ENCODE peak calls at places on chromosomes 13 and 19, in four cellular contexts. O is Peyer's patch; I is CD8-positive, alpha-beta T cell; M is right atrium auricular region. C is an unnamed sample.

GRCh38 chr13:98475521-98475920 is 101.4 kb downstream of the STK24 start:
- DNase-seq in O (no peak), I (no peak), M (no peak), C (no peak)

GRCh38 chr13:114309086-114309485 is 5.2 kb upstream of the CHAMP1 start:
- DNase-seq in O (no peak), I (no peak), M (no peak), C (no peak)

GRCh38 chr13:106145997-106146864 is 389.2 kb downstream of the EFNB2 start:
- DNase-seq in O (no peak), I (no peak), M (no peak), C (no peak)

GRCh38 chr13:113041821-113042335 is 63.7 kb upstream of the F7 start:
- DNase-seq in O (no peak), I (no peak), M (no peak), C (no peak)

GRCh38 chr13:72849571-72849970 is 67.6 kb downstream of the PIBF1 start:
- DNase-seq in O (no peak), I (no peak), M (no peak), C (no peak)

GRCh38 chr13:113907637-113908617 is 44.1 kb upstream of the GAS6 start:
- DNase-seq in O (no peak), I (no peak), M (peak; percentile 44), C (no peak)

GRCh38 chr19:17863520-17864182 is 3.9 kb downstream of the RPL18A start:
- DNase-seq in O (no peak), I (no peak), M (no peak), C (no peak)

GRCh38 chr19:10551698-10552301 is 8.1 kb downstream of the ATG4D start:
- DNase-seq in O (no peak), I (no peak), M (no peak), C (no peak)

GRCh38 chr13:100520936-100521765 is 67.4 kb downstream of the GGACT start:
- DNase-seq in O (no peak), I (no peak), M (no peak), C (no peak)

GRCh38 chr13:101473458-101473857 is 21.0 kb downstream of the ITGBL1 start:
- DNase-seq in O (no peak), I (no peak), M (no peak), C (no peak)

GRCh38 chr19:13077233-13077632 is 25.4 kb downstream of the LYL1 start:
- DNase-seq in O (no peak), I (no peak), M (no peak), C (no peak)

GRCh38 chr13:75359266-75359665 is 122.7 kb downstream of the TBC1D4 start:
- DNase-seq in O (no peak), I (no peak), M (no peak), C (no peak)

GRCh38 chr19:29525901-29526729 is at the start of gene VSTM2B:
- DNase-seq in O (no peak), I (no peak), M (no peak), C (no peak)

GRCh38 chr13:113934576-113934975 is 39.3 kb downstream of the C13orf46 start:
- DNase-seq in O (no peak), I (no peak), M (no peak), C (no peak)

GRCh38 chr19:14476663-14477401 is 1.7 kb upstream of the PTGER1 start:
- DNase-seq in O (peak; percentile 31), I (peak; percentile 13), M (peak; percentile 88), C (no peak)

GRCh38 chr19:22118132-22118531 is 65.8 kb downstream of the ZNF257 start:
- DNase-seq in O (no peak), I (no peak), M (no peak), C (no peak)

GRCh38 chr19:43229315-43229714 is 23.9 kb upstream of the PSG4 start:
- DNase-seq in O (no peak), I (no peak), M (no peak), C (no peak)

GRCh38 chr13:35191883-35192282 is 249.8 kb downstream of the NBEA start:
- DNase-seq in O (no peak), I (no peak), M (no peak), C (no peak)

GRCh38 chr19:11399667-11400066 is 15.6 kb upstream of the EPOR start:
- DNase-seq in O (no peak), I (no peak), M (no peak), C (no peak)

GRCh38 chr19:14434543-14435319 is 1.6 kb downstream of the PKN1 start:
- DNase-seq in O (no peak), I (no peak), M (peak; percentile 85), C (no peak)

GRCh38 chr19:50333235-50333736 is 4.1 kb upstream of the KCNC3 start:
- DNase-seq in O (peak; percentile 92), I (peak; percentile 84), M (peak; percentile 92), C (peak; percentile 88)

GRCh38 chr19:30358319-30358718 is 13.9 kb upstream of the ZNF536 start:
- DNase-seq in O (no peak), I (no peak), M (no peak), C (no peak)

GRCh38 chr19:38862321-38863059 is 12.7 kb upstream of the HNRNPL start:
- DNase-seq in O (no peak), I (no peak), M (no peak), C (peak; percentile 96)

GRCh38 chr19:8569066-8569761 is 8.0 kb downstream of the MYO1F start:
- DNase-seq in O (peak; percentile 70), I (peak; percentile 69), M (peak; percentile 67), C (no peak)

GRCh38 chr19:664913-665443 is 2.0 kb upstream of the RNF126 start:
- DNase-seq in O (peak; percentile 67), I (peak; percentile 63), M (peak; percentile 85), C (peak; percentile 65)

GRCh38 chr13:102317593-102317992 is 84.3 kb downstream of the FGF14 start:
- DNase-seq in O (peak; percentile 17), I (no peak), M (peak; percentile 90), C (no peak)

GRCh38 chr13:95356916-95357315 is 55.7 kb upstream of the ABCC4 start:
- DNase-seq in O (no peak), I (no peak), M (no peak), C (peak; percentile 40)

GRCh38 chr13:34124912-34125311 is 307.0 kb downstream of the RFC3 start:
- DNase-seq in O (no peak), I (no peak), M (no peak), C (no peak)

GRCh38 chr13:31538067-31539042 is 201.0 kb upstream of the RXFP2 start:
- DNase-seq in O (no peak), I (no peak), M (no peak), C (no peak)

GRCh38 chr13:106348032-106348431 is 187.4 kb downstream of the EFNB2 start:
- DNase-seq in O (no peak), I (no peak), M (no peak), C (no peak)

GRCh38 chr19:7679017-7679720 is 1.5 kb upstream of the TRAPPC5 start:
- DNase-seq in O (peak; percentile 83), I (peak; percentile 55), M (no peak), C (peak; percentile 17)

GRCh38 chr13:33519561-33520479 is 234.3 kb upstream of the STARD13 start:
- DNase-seq in O (no peak), I (no peak), M (no peak), C (no peak)

GRCh38 chr19:43624933-43625332 is 5.5 kb upstream of the ZNF428 start:
- DNase-seq in O (peak; percentile 83), I (peak; percentile 68), M (no peak), C (no peak)

GRCh38 chr19:4582980-4583842 is 23.7 kb upstream of the SEMA6B start:
- DNase-seq in O (no peak), I (no peak), M (no peak), C (no peak)

DNA sequence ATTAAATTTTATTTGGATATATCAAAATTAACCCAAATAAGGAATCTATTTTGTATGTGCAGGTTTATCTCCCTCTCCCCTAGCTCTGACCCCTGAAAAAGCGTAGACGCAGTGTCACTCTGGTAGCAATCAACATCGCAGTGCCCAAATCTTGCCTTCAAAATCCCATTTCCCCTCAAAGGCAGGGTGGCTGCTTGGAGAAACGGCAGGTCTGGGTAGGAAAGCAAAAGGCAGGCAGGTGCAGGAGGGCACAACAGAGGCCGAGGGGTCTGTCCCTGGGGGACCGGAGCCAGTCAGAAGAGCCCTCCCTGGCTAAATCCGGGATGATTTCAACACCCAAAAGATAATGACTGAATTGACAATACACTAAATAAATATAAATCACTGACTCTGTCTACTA is 41.9 kb downstream of the NAXD start:
- DNase-seq in O (no peak), I (no peak), M (no peak), C (no peak)
- H3K27ac ChIP-seq in O (no peak overlapping the region), I (no peak overlapping the region), M (no peak overlapping the region), C (no peak overlapping the region)

DNA sequence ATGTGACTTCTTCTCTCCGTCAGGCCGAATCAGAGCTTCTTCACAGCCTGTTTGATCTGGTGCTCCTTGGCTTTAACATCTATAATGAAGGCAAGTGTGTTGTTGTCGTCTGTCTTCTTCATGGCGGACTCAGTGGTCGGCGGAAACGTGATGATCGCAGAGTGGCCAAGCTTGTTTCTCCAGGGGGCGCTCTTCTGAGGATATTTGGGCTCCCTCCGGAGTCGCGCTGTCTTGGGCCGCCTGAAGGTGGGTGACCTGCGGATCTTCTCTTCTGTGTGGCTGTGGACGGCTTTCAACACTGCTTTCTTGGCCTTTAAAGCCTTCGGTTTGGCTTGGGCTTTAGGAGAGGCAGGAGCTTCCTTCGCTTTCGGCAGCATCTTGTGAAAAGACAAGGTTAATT is 9.8 kb downstream of the TPRX1 start:
- DNase-seq in O (no peak), I (no peak), M (no peak), C (no peak)
- H3K27ac ChIP-seq in O (no peak overlapping the region), I (no peak overlapping the region), M (no peak overlapping the region), C (no peak overlapping the region)

DNA sequence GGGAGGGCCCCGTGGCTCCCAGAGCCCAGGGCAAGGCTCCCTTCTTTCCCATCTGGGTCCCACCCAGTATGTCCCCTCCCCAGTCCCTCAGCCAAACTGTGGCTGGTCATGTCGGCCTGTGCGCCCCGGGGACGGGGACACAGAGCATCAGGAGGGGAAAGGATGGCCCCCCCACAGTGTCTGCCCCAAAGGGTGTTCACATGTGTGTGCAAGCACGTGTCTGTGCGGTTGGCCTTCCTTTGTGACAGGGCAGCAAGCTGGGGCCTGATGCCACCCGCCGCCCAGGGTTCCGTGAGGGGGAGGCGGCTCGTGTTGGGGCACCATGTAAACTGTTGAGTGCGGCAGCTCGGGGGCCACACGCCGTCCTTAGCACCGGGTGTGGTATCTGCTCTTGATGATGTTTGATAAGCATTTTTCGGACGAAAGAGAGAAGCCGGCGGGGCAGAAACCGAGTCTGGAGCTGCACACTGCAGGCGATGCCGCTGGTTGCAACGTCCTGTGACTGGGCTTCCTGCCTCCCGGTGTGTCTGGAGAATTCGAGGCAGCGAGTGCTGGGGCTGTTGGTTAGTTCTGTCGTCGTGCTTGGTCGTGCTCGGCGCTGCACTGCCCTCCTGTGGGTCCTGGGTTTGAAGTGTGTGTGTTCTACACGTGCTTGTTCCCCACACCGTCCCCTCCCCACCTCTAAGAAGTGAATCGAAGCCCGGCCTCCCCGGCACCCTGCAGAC is 18.4 kb downstream of the GNA11 start:
- DNase-seq in O (no peak), I (no peak), M (no peak), C (no peak)
- H3K27ac ChIP-seq in O (no peak overlapping the region), I (no peak overlapping the region), M (no peak overlapping the region), C (no peak overlapping the region)

GRCh38 chr13:44207476-44207875 is 166.1 kb upstream of the SERP2 start:
- DNase-seq in O (no peak), I (no peak), M (no peak), C (no peak)
- H3K27ac ChIP-seq in O (no peak overlapping the region), I (no peak overlapping the region), M (no peak overlapping the region), C (no peak overlapping the region)

GRCh38 chr13:108859202-108860012 is 230.0 kb downstream of the MYO16 start:
- DNase-seq in O (no peak), I (no peak), M (no peak), C (no peak)
- H3K27ac ChIP-seq in O (no peak overlapping the region), I (no peak overlapping the region), M (no peak overlapping the region), C (no peak overlapping the region)

GRCh38 chr13:97225533-97225932 is 3.4 kb downstream of the MBNL2 start:
- DNase-seq in O (no peak), I (no peak), M (no peak), C (no peak)
- H3K27ac ChIP-seq in O (peak overlapping the region; percentile 69), I (peak overlapping the region; percentile 81), M (peak overlapping the region; percentile 91), C (peak overlapping the region; percentile 85)